ENCODE peak calls at places on chromosomes 4 and X, in eight cellular contexts. R, Y, K, G, A, I, X and B are unnamed samples.

GRCh38 chrX:72621163-72621562 is 48.5 kb upstream of the HDAC8 start:
- DNase-seq in R (no peak), Y (no peak), K (no peak), G (peak), A (no peak), I (no peak), X (no peak), B (peak)

GRCh38 chrX:18422325-18422724 is 3.1 kb upstream of the CDKL5 start:
- DNase-seq in R (no peak), Y (no peak), K (no peak), G (no peak), A (no peak), I (peak), X (no peak), B (peak)

GRCh38 chr4:27836505-27836904 is 975.9 kb downstream of the STIM2 start:
- DNase-seq in R (no peak), Y (no peak), K (no peak), G (no peak), A (no peak), I (peak), X (no peak), B (no peak)

GRCh38 chr4:61160484-61160883 is 39.6 kb upstream of the ADGRL3 start:
- DNase-seq in R (no peak), Y (no peak), K (no peak), G (no peak), A (no peak), I (no peak), X (no peak), B (no peak)

GRCh38 chr4:148443550-148444295 is 1.5 kb upstream of the NR3C2 start:
- DNase-seq in R (peak), Y (no peak), K (no peak), G (peak), A (peak), I (peak), X (peak), B (no peak)

GRCh38 chr4:24736066-24736465 is 59.3 kb upstream of the SOD3 start:
- DNase-seq in R (no peak), Y (no peak), K (no peak), G (no peak), A (no peak), I (peak), X (no peak), B (no peak)

GRCh38 chr4:7411896-7412585 is 22.7 kb downstream of the PSAPL1 start:
- DNase-seq in R (no peak), Y (no peak), K (no peak), G (no peak), A (no peak), I (no peak), X (no peak), B (no peak)

GRCh38 chr4:112327950-112328349 is 30.8 kb downstream of the ALPK1 start:
- DNase-seq in R (no peak), Y (no peak), K (peak), G (peak), A (no peak), I (peak), X (no peak), B (no peak)

GRCh38 chr4:21470531-21470930 is 478.0 kb downstream of the KCNIP4 start:
- DNase-seq in R (no peak), Y (peak), K (peak), G (no peak), A (no peak), I (peak), X (no peak), B (no peak)

GRCh38 chr4:185285632-185286393 is 76.4 kb downstream of the SNX25 start:
- DNase-seq in R (no peak), Y (no peak), K (no peak), G (no peak), A (no peak), I (no peak), X (no peak), B (no peak)

GRCh38 chr4:52574036-52574435 is 85.1 kb downstream of the USP46 start:
- DNase-seq in R (no peak), Y (no peak), K (no peak), G (no peak), A (no peak), I (no peak), X (no peak), B (no peak)

GRCh38 chr4:112082954-112083586 is 62.2 kb upstream of the FAM241A start:
- DNase-seq in R (no peak), Y (no peak), K (no peak), G (no peak), A (no peak), I (peak), X (no peak), B (peak)

GRCh38 chrX:100895365-100896075 is 21.4 kb upstream of the NOX1 start:
- DNase-seq in R (no peak), Y (no peak), K (peak), G (peak), A (no peak), I (peak), X (no peak), B (no peak)

GRCh38 chrX:136779346-136779781 is 1.4 kb downstream of the ARHGEF6 start:
- DNase-seq in R (no peak), Y (no peak), K (no peak), G (peak), A (no peak), I (no peak), X (no peak), B (no peak)

GRCh38 chr4:139763668-139764067 is 98.0 kb downstream of the MGST2 start:
- DNase-seq in R (no peak), Y (no peak), K (no peak), G (no peak), A (no peak), I (no peak), X (no peak), B (no peak)

GRCh38 chrX:30521440-30522182 is 56.0 kb downstream of the TASL start:
- DNase-seq in R (no peak), Y (no peak), K (no peak), G (no peak), A (no peak), I (peak), X (no peak), B (no peak)

GRCh38 chr4:30362436-30362835 is 357.7 kb upstream of the PCDH7 start:
- DNase-seq in R (no peak), Y (no peak), K (no peak), G (no peak), A (no peak), I (no peak), X (no peak), B (no peak)

GRCh38 chr4:848803-849477 is 23.0 kb upstream of the CPLX1 start:
- DNase-seq in R (no peak), Y (no peak), K (no peak), G (no peak), A (no peak), I (no peak), X (no peak), B (no peak)

GRCh38 chr4:157222764-157223145 is 2.2 kb downstream of the GRIA2 start:
- DNase-seq in R (no peak), Y (no peak), K (peak), G (no peak), A (no peak), I (no peak), X (no peak), B (no peak)

GRCh38 chr4:152500798-152501434 is 35.0 kb downstream of the FBXW7 start:
- DNase-seq in R (peak), Y (peak), K (peak), G (peak), A (no peak), I (peak), X (peak), B (peak)

GRCh38 chrX:47751670-47752069 is 85.0 kb upstream of the ZNF81 start:
- DNase-seq in R (no peak), Y (no peak), K (no peak), G (peak), A (no peak), I (peak), X (peak), B (no peak)

GRCh38 chrX:22345884-22346283 is 73.2 kb downstream of the CBLL2 start:
- DNase-seq in R (no peak), Y (no peak), K (no peak), G (no peak), A (no peak), I (peak), X (no peak), B (no peak)

GRCh38 chr4:95537967-95538485 is 10.7 kb downstream of the UNC5C start:
- DNase-seq in R (no peak), Y (no peak), K (peak), G (no peak), A (no peak), I (no peak), X (no peak), B (no peak)

GRCh38 chrX:46326161-46326560 is 219.1 kb downstream of the ZNF674 start:
- DNase-seq in R (no peak), Y (no peak), K (no peak), G (no peak), A (no peak), I (peak), X (no peak), B (no peak)

GRCh38 chrX:25012433-25012735 is 3.4 kb downstream of the ARX start:
- DNase-seq in R (no peak), Y (no peak), K (no peak), G (no peak), A (no peak), I (no peak), X (no peak), B (no peak)

GRCh38 chr4:66565796-66566195 is 895.5 kb upstream of the EPHA5 start:
- DNase-seq in R (no peak), Y (no peak), K (no peak), G (no peak), A (no peak), I (peak), X (no peak), B (no peak)

GRCh38 chr4:121717680-121718237 is 21.0 kb upstream of the ANXA5 start:
- DNase-seq in R (no peak), Y (no peak), K (no peak), G (no peak), A (no peak), I (peak), X (no peak), B (no peak)

GRCh38 chr4:189202869-189203271 is 737.8 kb upstream of the FRG1 start:
- DNase-seq in R (no peak), Y (no peak), K (no peak), G (no peak), A (no peak), I (peak), X (no peak), B (no peak)

GRCh38 chrX:151985955-151986354 is 11.5 kb upstream of the GABRE start:
- DNase-seq in R (no peak), Y (no peak), K (no peak), G (no peak), A (no peak), I (peak), X (no peak), B (peak)

GRCh38 chrX:77597090-77597489 is 149.9 kb downstream of the FGF16 start:
- DNase-seq in R (no peak), Y (no peak), K (no peak), G (no peak), A (no peak), I (peak), X (no peak), B (peak)

GRCh38 chr4:76733380-76733779 is 164.6 kb downstream of the SOWAHB start:
- DNase-seq in R (no peak), Y (no peak), K (no peak), G (no peak), A (no peak), I (no peak), X (no peak), B (peak)

GRCh38 chr4:163385466-163385865 is 41.8 kb downstream of the NPY5R start:
- DNase-seq in R (no peak), Y (no peak), K (no peak), G (no peak), A (no peak), I (no peak), X (no peak), B (no peak)

GRCh38 chrX:129116651-129117050 is 406.6 kb downstream of the SMARCA1 start:
- DNase-seq in R (no peak), Y (no peak), K (no peak), G (no peak), A (no peak), I (no peak), X (no peak), B (no peak)

GRCh38 chr4:55592014-55592413 is at the start of gene PDCL2:
- DNase-seq in R (no peak), Y (no peak), K (no peak), G (no peak), A (no peak), I (no peak), X (no peak), B (no peak)

GRCh38 chr4:3346146-3346545 is 53.3 kb downstream of the RGS12 start:
- DNase-seq in R (no peak), Y (peak), K (no peak), G (peak), A (no peak), I (peak), X (peak), B (peak)

GRCh38 chrX:101415180-101416130 is 7.4 kb downstream of the HNRNPH2 start:
- DNase-seq in R (no peak), Y (no peak), K (peak), G (peak), A (no peak), I (peak), X (peak), B (peak)

GRCh38 chrX:1661048-1661921 is 46.4 kb downstream of the ASMT start:
- DNase-seq in R (peak), Y (no peak), K (no peak), G (peak), A (no peak), I (no peak), X (peak), B (no peak)

GRCh38 chrX:143429831-143430230 is 87.4 kb downstream of the SPANXN3 start:
- DNase-seq in R (no peak), Y (no peak), K (no peak), G (no peak), A (no peak), I (no peak), X (no peak), B (no peak)